ENCODE peak calls at places on chromosomes 2 and 18, in four cellular contexts. One of them, this sample, is unnamed.

GRCh38 chr18:68448736-68449135 is 266.2 kb downstream of the TMX3 start:
- DNase-seq in upper lobe of right lung: no peak
- DNase-seq in stimulated activated CD4-positive, alpha-beta T cell treated with anti-CD3 and anti-CD28 coated beads, Interleukin-12 subunit alpha, Interleukin-12 subunit beta, amount 100 ng/mL, for 4 hours: no peak
- DNase-seq in GM13977: no peak
- DNase-seq in this sample: no peak

GRCh38 chr2:102321954-102322719 is 10.8 kb downstream of the IL1RL1 start:
- DNase-seq in upper lobe of right lung: no peak
- DNase-seq in stimulated activated CD4-positive, alpha-beta T cell treated with anti-CD3 and anti-CD28 coated beads, Interleukin-12 subunit alpha, Interleukin-12 subunit beta, amount 100 ng/mL, for 4 hours: no peak
- DNase-seq in GM13977: no peak
- DNase-seq in this sample: no peak

GRCh38 chr2:23487735-23488492 is 102.9 kb downstream of the KLHL29 start:
- DNase-seq in upper lobe of right lung: peak; percentile 9
- DNase-seq in stimulated activated CD4-positive, alpha-beta T cell treated with anti-CD3 and anti-CD28 coated beads, Interleukin-12 subunit alpha, Interleukin-12 subunit beta, amount 100 ng/mL, for 4 hours: no peak
- DNase-seq in GM13977: peak; percentile 25
- DNase-seq in this sample: no peak

GRCh38 chr2:151297882-151298281 is 8.4 kb upstream of the NMI start:
- DNase-seq in upper lobe of right lung: no peak
- DNase-seq in stimulated activated CD4-positive, alpha-beta T cell treated with anti-CD3 and anti-CD28 coated beads, Interleukin-12 subunit alpha, Interleukin-12 subunit beta, amount 100 ng/mL, for 4 hours: no peak
- DNase-seq in GM13977: peak; percentile 55
- DNase-seq in this sample: no peak

GRCh38 chr2:8204691-8205090 is 477.2 kb upstream of the ID2 start:
- DNase-seq in upper lobe of right lung: no peak
- DNase-seq in stimulated activated CD4-positive, alpha-beta T cell treated with anti-CD3 and anti-CD28 coated beads, Interleukin-12 subunit alpha, Interleukin-12 subunit beta, amount 100 ng/mL, for 4 hours: no peak
- DNase-seq in GM13977: no peak
- DNase-seq in this sample: no peak

GRCh38 chr2:200781626-200782025 is 30.1 kb upstream of the BZW1 start:
- DNase-seq in upper lobe of right lung: no peak
- DNase-seq in stimulated activated CD4-positive, alpha-beta T cell treated with anti-CD3 and anti-CD28 coated beads, Interleukin-12 subunit alpha, Interleukin-12 subunit beta, amount 100 ng/mL, for 4 hours: no peak
- DNase-seq in GM13977: no peak
- DNase-seq in this sample: no peak

GRCh38 chr2:203718087-203718486 is 11.6 kb downstream of the CD28 start:
- DNase-seq in upper lobe of right lung: no peak
- DNase-seq in stimulated activated CD4-positive, alpha-beta T cell treated with anti-CD3 and anti-CD28 coated beads, Interleukin-12 subunit alpha, Interleukin-12 subunit beta, amount 100 ng/mL, for 4 hours: no peak
- DNase-seq in GM13977: no peak
- DNase-seq in this sample: no peak

GRCh38 chr2:113762377-113763118 is 6.1 kb upstream of the SLC35F5 start:
- DNase-seq in upper lobe of right lung: no peak
- DNase-seq in stimulated activated CD4-positive, alpha-beta T cell treated with anti-CD3 and anti-CD28 coated beads, Interleukin-12 subunit alpha, Interleukin-12 subunit beta, amount 100 ng/mL, for 4 hours: no peak
- DNase-seq in GM13977: no peak
- DNase-seq in this sample: no peak

GRCh38 chr2:178484245-178485041 is 4.2 kb downstream of the PLEKHA3 start:
- DNase-seq in upper lobe of right lung: no peak
- DNase-seq in stimulated activated CD4-positive, alpha-beta T cell treated with anti-CD3 and anti-CD28 coated beads, Interleukin-12 subunit alpha, Interleukin-12 subunit beta, amount 100 ng/mL, for 4 hours: no peak
- DNase-seq in GM13977: no peak
- DNase-seq in this sample: no peak

GRCh38 chr18:79601234-79601633 is 78.4 kb upstream of the CTDP1 start:
- DNase-seq in upper lobe of right lung: no peak
- DNase-seq in stimulated activated CD4-positive, alpha-beta T cell treated with anti-CD3 and anti-CD28 coated beads, Interleukin-12 subunit alpha, Interleukin-12 subunit beta, amount 100 ng/mL, for 4 hours: no peak
- DNase-seq in GM13977: no peak
- DNase-seq in this sample: no peak

GRCh38 chr2:39584283-39584972 is 81.3 kb upstream of the TMEM178A start:
- DNase-seq in upper lobe of right lung: no peak
- DNase-seq in stimulated activated CD4-positive, alpha-beta T cell treated with anti-CD3 and anti-CD28 coated beads, Interleukin-12 subunit alpha, Interleukin-12 subunit beta, amount 100 ng/mL, for 4 hours: no peak
- DNase-seq in GM13977: no peak
- DNase-seq in this sample: no peak

GRCh38 chr2:61763605-61764034 is 90.2 kb downstream of the FAM161A start:
- DNase-seq in upper lobe of right lung: peak; percentile 90
- DNase-seq in stimulated activated CD4-positive, alpha-beta T cell treated with anti-CD3 and anti-CD28 coated beads, Interleukin-12 subunit alpha, Interleukin-12 subunit beta, amount 100 ng/mL, for 4 hours: no peak
- DNase-seq in GM13977: peak; percentile 17
- DNase-seq in this sample: no peak

GRCh38 chr2:65800998-65801397 is 368.6 kb upstream of the SPRED2 start:
- DNase-seq in upper lobe of right lung: no peak
- DNase-seq in stimulated activated CD4-positive, alpha-beta T cell treated with anti-CD3 and anti-CD28 coated beads, Interleukin-12 subunit alpha, Interleukin-12 subunit beta, amount 100 ng/mL, for 4 hours: no peak
- DNase-seq in GM13977: no peak
- DNase-seq in this sample: no peak

GRCh38 chr18:21851327-21851961 is 110.9 kb downstream of the MIB1 start:
- DNase-seq in upper lobe of right lung: no peak
- DNase-seq in stimulated activated CD4-positive, alpha-beta T cell treated with anti-CD3 and anti-CD28 coated beads, Interleukin-12 subunit alpha, Interleukin-12 subunit beta, amount 100 ng/mL, for 4 hours: no peak
- DNase-seq in GM13977: peak; percentile 9
- DNase-seq in this sample: no peak

GRCh38 chr18:50644146-50644545 is 84.3 kb downstream of the MAPK4 start:
- DNase-seq in upper lobe of right lung: no peak
- DNase-seq in stimulated activated CD4-positive, alpha-beta T cell treated with anti-CD3 and anti-CD28 coated beads, Interleukin-12 subunit alpha, Interleukin-12 subunit beta, amount 100 ng/mL, for 4 hours: no peak
- DNase-seq in GM13977: no peak
- DNase-seq in this sample: no peak

GRCh38 chr2:229445501-229446294 is 174.6 kb upstream of the PID1 start:
- DNase-seq in upper lobe of right lung: no peak
- DNase-seq in stimulated activated CD4-positive, alpha-beta T cell treated with anti-CD3 and anti-CD28 coated beads, Interleukin-12 subunit alpha, Interleukin-12 subunit beta, amount 100 ng/mL, for 4 hours: no peak
- DNase-seq in GM13977: no peak
- DNase-seq in this sample: no peak

GRCh38 chr2:181985632-181986205 is at the start of gene PPP1R1C:
- DNase-seq in upper lobe of right lung: no peak
- DNase-seq in stimulated activated CD4-positive, alpha-beta T cell treated with anti-CD3 and anti-CD28 coated beads, Interleukin-12 subunit alpha, Interleukin-12 subunit beta, amount 100 ng/mL, for 4 hours: no peak
- DNase-seq in GM13977: no peak
- DNase-seq in this sample: no peak

GRCh38 chr2:121093735-121094520 is 191.1 kb downstream of the TFCP2L1 start:
- DNase-seq in upper lobe of right lung: no peak
- DNase-seq in stimulated activated CD4-positive, alpha-beta T cell treated with anti-CD3 and anti-CD28 coated beads, Interleukin-12 subunit alpha, Interleukin-12 subunit beta, amount 100 ng/mL, for 4 hours: no peak
- DNase-seq in GM13977: no peak
- DNase-seq in this sample: no peak

GRCh38 chr2:144217853-144218633 is 301.9 kb downstream of the ZEB2 start:
- DNase-seq in upper lobe of right lung: no peak
- DNase-seq in stimulated activated CD4-positive, alpha-beta T cell treated with anti-CD3 and anti-CD28 coated beads, Interleukin-12 subunit alpha, Interleukin-12 subunit beta, amount 100 ng/mL, for 4 hours: no peak
- DNase-seq in GM13977: no peak
- DNase-seq in this sample: no peak

GRCh38 chr2:160492401-160493226 is 993 bp downstream of the RBMS1 start:
- DNase-seq in upper lobe of right lung: peak; percentile 85
- DNase-seq in stimulated activated CD4-positive, alpha-beta T cell treated with anti-CD3 and anti-CD28 coated beads, Interleukin-12 subunit alpha, Interleukin-12 subunit beta, amount 100 ng/mL, for 4 hours: peak; percentile 47
- DNase-seq in GM13977: no peak
- DNase-seq in this sample: no peak

GRCh38 chr18:76126327-76126726 is 368.7 kb downstream of the ZNF516 start:
- DNase-seq in upper lobe of right lung: no peak
- DNase-seq in stimulated activated CD4-positive, alpha-beta T cell treated with anti-CD3 and anti-CD28 coated beads, Interleukin-12 subunit alpha, Interleukin-12 subunit beta, amount 100 ng/mL, for 4 hours: no peak
- DNase-seq in GM13977: no peak
- DNase-seq in this sample: no peak

GRCh38 chr2:214193943-214194342 is 216.9 kb upstream of the VWC2L start:
- DNase-seq in upper lobe of right lung: no peak
- DNase-seq in stimulated activated CD4-positive, alpha-beta T cell treated with anti-CD3 and anti-CD28 coated beads, Interleukin-12 subunit alpha, Interleukin-12 subunit beta, amount 100 ng/mL, for 4 hours: no peak
- DNase-seq in GM13977: no peak
- DNase-seq in this sample: no peak

GRCh38 chr18:44507729-44508325 is 172.9 kb upstream of the SETBP1 start:
- DNase-seq in upper lobe of right lung: peak; percentile 66
- DNase-seq in stimulated activated CD4-positive, alpha-beta T cell treated with anti-CD3 and anti-CD28 coated beads, Interleukin-12 subunit alpha, Interleukin-12 subunit beta, amount 100 ng/mL, for 4 hours: no peak
- DNase-seq in GM13977: no peak
- DNase-seq in this sample: no peak

GRCh38 chr2:19879115-19879514 is 22.7 kb downstream of the TTC32 start:
- DNase-seq in upper lobe of right lung: no peak
- DNase-seq in stimulated activated CD4-positive, alpha-beta T cell treated with anti-CD3 and anti-CD28 coated beads, Interleukin-12 subunit alpha, Interleukin-12 subunit beta, amount 100 ng/mL, for 4 hours: no peak
- DNase-seq in GM13977: no peak
- DNase-seq in this sample: no peak

GRCh38 chr2:62014102-62014501 is 108.6 kb downstream of the COMMD1 start:
- DNase-seq in upper lobe of right lung: no peak
- DNase-seq in stimulated activated CD4-positive, alpha-beta T cell treated with anti-CD3 and anti-CD28 coated beads, Interleukin-12 subunit alpha, Interleukin-12 subunit beta, amount 100 ng/mL, for 4 hours: no peak
- DNase-seq in GM13977: no peak
- DNase-seq in this sample: no peak

GRCh38 chr2:36597003-36597531 is 901 bp downstream of the FEZ2 start:
- DNase-seq in upper lobe of right lung: no peak
- DNase-seq in stimulated activated CD4-positive, alpha-beta T cell treated with anti-CD3 and anti-CD28 coated beads, Interleukin-12 subunit alpha, Interleukin-12 subunit beta, amount 100 ng/mL, for 4 hours: peak; percentile 1
- DNase-seq in GM13977: no peak
- DNase-seq in this sample: no peak

GRCh38 chr18:63317982-63318881 is 1.3 kb downstream of the BCL2 start:
- DNase-seq in upper lobe of right lung: peak; percentile 83
- DNase-seq in stimulated activated CD4-positive, alpha-beta T cell treated with anti-CD3 and anti-CD28 coated beads, Interleukin-12 subunit alpha, Interleukin-12 subunit beta, amount 100 ng/mL, for 4 hours: peak; percentile 73
- DNase-seq in GM13977: peak; percentile 79
- DNase-seq in this sample: peak; percentile 58

GRCh38 chr18:28065031-28065792 is 111.7 kb downstream of the CDH2 start:
- DNase-seq in upper lobe of right lung: no peak
- DNase-seq in stimulated activated CD4-positive, alpha-beta T cell treated with anti-CD3 and anti-CD28 coated beads, Interleukin-12 subunit alpha, Interleukin-12 subunit beta, amount 100 ng/mL, for 4 hours: no peak
- DNase-seq in GM13977: no peak
- DNase-seq in this sample: no peak

GRCh38 chr2:206296128-206296527 is 21.7 kb downstream of the ZDBF2 start:
- DNase-seq in upper lobe of right lung: no peak
- DNase-seq in stimulated activated CD4-positive, alpha-beta T cell treated with anti-CD3 and anti-CD28 coated beads, Interleukin-12 subunit alpha, Interleukin-12 subunit beta, amount 100 ng/mL, for 4 hours: no peak
- DNase-seq in GM13977: no peak
- DNase-seq in this sample: no peak

GRCh38 chr2:175323162-175323561 is 141.7 kb upstream of the ATP5MC3 start:
- DNase-seq in upper lobe of right lung: no peak
- DNase-seq in stimulated activated CD4-positive, alpha-beta T cell treated with anti-CD3 and anti-CD28 coated beads, Interleukin-12 subunit alpha, Interleukin-12 subunit beta, amount 100 ng/mL, for 4 hours: no peak
- DNase-seq in GM13977: no peak
- DNase-seq in this sample: no peak

GRCh38 chr18:39274535-39274934 is 1708.9 kb upstream of the CELF4 start:
- DNase-seq in upper lobe of right lung: no peak
- DNase-seq in stimulated activated CD4-positive, alpha-beta T cell treated with anti-CD3 and anti-CD28 coated beads, Interleukin-12 subunit alpha, Interleukin-12 subunit beta, amount 100 ng/mL, for 4 hours: no peak
- DNase-seq in GM13977: no peak
- DNase-seq in this sample: no peak

GRCh38 chr2:183079335-183079775 is 808 bp downstream of the DUSP19 start:
- DNase-seq in upper lobe of right lung: no peak
- DNase-seq in stimulated activated CD4-positive, alpha-beta T cell treated with anti-CD3 and anti-CD28 coated beads, Interleukin-12 subunit alpha, Interleukin-12 subunit beta, amount 100 ng/mL, for 4 hours: no peak
- DNase-seq in GM13977: no peak
- DNase-seq in this sample: no peak

GRCh38 chr2:61368687-61369665 is 101.9 kb downstream of the USP34 start:
- DNase-seq in upper lobe of right lung: no peak
- DNase-seq in stimulated activated CD4-positive, alpha-beta T cell treated with anti-CD3 and anti-CD28 coated beads, Interleukin-12 subunit alpha, Interleukin-12 subunit beta, amount 100 ng/mL, for 4 hours: no peak
- DNase-seq in GM13977: peak; percentile 14
- DNase-seq in this sample: no peak

GRCh38 chr2:202091476-202091875 is 18.4 kb downstream of the KIAA2012 start:
- DNase-seq in upper lobe of right lung: no peak
- DNase-seq in stimulated activated CD4-positive, alpha-beta T cell treated with anti-CD3 and anti-CD28 coated beads, Interleukin-12 subunit alpha, Interleukin-12 subunit beta, amount 100 ng/mL, for 4 hours: no peak
- DNase-seq in GM13977: no peak
- DNase-seq in this sample: no peak